ENCODE peak calls at places on chromosome 1, in four cellular contexts. W, I, Y and M are unnamed samples.

GRCh38 chr1:71014110-71014509 is 33.5 kb downstream of the PTGER3 start:
- DNase-seq in I (no peak), Y (peak; percentile 41), W (no peak), M (no peak)

GRCh38 chr1:210669951-210670350 is 341.2 kb downstream of the HHAT start:
- DNase-seq in W (no peak), I (no peak), Y (no peak), M (peak; percentile 35)

GRCh38 chr1:174364996-174365760 is 82.6 kb upstream of the GPR52 start:
- DNase-seq in Y (no peak), W (no peak), I (no peak), M (no peak)

GRCh38 chr1:26287033-26287711 is 7.3 kb downstream of the SH3BGRL3 start:
- DNase-seq in W (peak; percentile 30), I (peak; percentile 71), Y (no peak), M (no peak)

GRCh38 chr1:34688358-34688757 is 66.5 kb upstream of the GJB5 start:
- DNase-seq in W (no peak), Y (no peak), I (no peak), M (no peak)

GRCh38 chr1:183810172-183810571 is 5.3 kb downstream of the RGL1 start:
- DNase-seq in W (peak; percentile 35), Y (peak; percentile 9), I (no peak), M (no peak)

GRCh38 chr1:33375316-33375715 is 54.4 kb upstream of the A3GALT2 start:
- DNase-seq in W (no peak), Y (no peak), I (no peak), M (no peak)

GRCh38 chr1:10032590-10033358 is at the start of gene UBE4B:
- DNase-seq in Y (peak; percentile 95), W (peak; percentile 95), I (peak; percentile 99), M (peak; percentile 98)

GRCh38 chr1:117320515-117320914 is 46.7 kb upstream of the MAN1A2 start:
- DNase-seq in I (no peak), W (no peak), Y (no peak), M (no peak)

GRCh38 chr1:58879464-58879863 is 95.6 kb upstream of the JUN start:
- DNase-seq in Y (peak; percentile 20), W (peak; percentile 63), I (no peak), M (peak; percentile 26)

GRCh38 chr1:193868425-193868824 is 682.0 kb upstream of the B3GALT2 start:
- DNase-seq in W (no peak), Y (no peak), I (no peak), M (no peak)

GRCh38 chr1:119947468-119947867 is 51.2 kb upstream of the ADAM30 start:
- DNase-seq in W (peak; percentile 97), Y (peak; percentile 86), I (no peak), M (peak; percentile 41)

GRCh38 chr1:18557621-18558465 is 72.8 kb upstream of the PAX7 start:
- DNase-seq in W (peak; percentile 1), Y (no peak), I (no peak), M (peak; percentile 9)

GRCh38 chr1:154237880-154238506 is 17.2 kb downstream of the UBAP2L start:
- DNase-seq in I (no peak), Y (no peak), W (no peak), M (no peak)

GRCh38 chr1:207049054-207049453 is 2.0 kb downstream of the YOD1 start:
- DNase-seq in I (no peak), Y (no peak), W (no peak), M (no peak)

GRCh38 chr1:110864260-110864659 is 8.7 kb upstream of the CD53 start:
- DNase-seq in W (no peak), Y (no peak), I (no peak), M (no peak)

GRCh38 chr1:48680411-48681035 is 96.2 kb downstream of the BEND5 start:
- DNase-seq in Y (no peak), W (no peak), I (no peak), M (no peak)
- TF ChIP-seq CTCF in Y (no peak), W (no peak), I (no peak), M (peak; percentile 7)

DNA sequence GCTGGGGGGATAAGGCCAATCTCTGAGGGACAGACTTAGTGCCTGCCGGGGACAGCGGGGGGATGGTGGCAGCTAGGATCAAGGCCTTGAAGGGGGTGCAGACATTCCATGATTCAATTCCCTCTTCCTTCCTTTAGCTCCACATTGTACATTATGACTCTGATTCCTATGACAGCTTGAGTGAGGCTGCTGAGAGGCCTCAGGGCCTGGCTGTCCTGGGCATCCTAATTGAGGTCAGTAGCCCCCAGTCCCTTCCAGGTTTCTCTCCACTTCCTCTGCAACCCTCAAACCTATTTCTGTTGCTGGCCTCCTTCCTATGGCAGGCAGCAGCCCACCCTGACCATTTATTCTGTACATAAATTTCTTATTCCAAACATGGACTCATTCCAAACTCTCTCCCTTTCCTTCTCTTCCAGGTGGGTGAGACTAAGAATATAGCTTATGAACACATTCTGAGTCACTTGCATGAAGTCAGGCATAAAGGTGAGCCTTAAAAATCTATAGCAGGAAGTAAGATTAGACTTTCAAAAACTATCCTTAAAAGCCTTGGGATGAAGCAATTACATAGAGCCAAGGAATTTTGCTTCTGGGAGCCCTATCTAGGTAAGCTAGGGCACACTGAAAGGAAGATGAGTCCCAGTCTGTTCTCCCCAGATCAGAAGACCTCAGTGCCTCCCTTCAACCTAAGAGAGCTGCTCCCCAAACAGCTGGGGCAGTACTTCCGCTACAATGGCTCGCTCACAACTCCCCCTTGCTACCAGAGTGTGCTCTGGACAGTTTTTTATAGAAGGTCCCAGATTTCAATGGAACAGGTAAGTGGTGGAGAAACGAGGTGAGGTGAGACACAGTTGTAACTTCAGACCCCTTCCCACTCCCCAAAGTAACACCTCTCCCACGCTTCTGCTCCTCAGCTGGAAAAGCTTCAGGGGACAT is 5.1 kb downstream of the CA14 start:
- DNase-seq in W (no peak), I (no peak), Y (no peak), M (peak; percentile 44)
- TF ChIP-seq CTCF in W (no peak), I (no peak), Y (no peak), M (no peak)

GRCh38 chr1:229150518-229150917 is 120.4 kb upstream of the RAB4A start:
- DNase-seq in W (no peak), Y (no peak), I (no peak), M (no peak)

GRCh38 chr1:229148743-229149142 is 122.2 kb upstream of the RAB4A start:
- DNase-seq in W (no peak), Y (no peak), I (no peak), M (no peak)

GRCh38 chr1:229148041-229148671 is 122.8 kb upstream of the RAB4A start:
- DNase-seq in Y (no peak), I (no peak), W (no peak), M (no peak)

GRCh38 chr1:229149435-229149834 is 121.5 kb upstream of the RAB4A start:
- DNase-seq in W (no peak), Y (no peak), I (no peak), M (no peak)

GRCh38 chr1:229147086-229147485 is 123.8 kb upstream of the RAB4A start:
- DNase-seq in W (peak; percentile 29), Y (no peak), I (no peak), M (peak; percentile 35)
- TF ChIP-seq CTCF in W (no peak), Y (no peak), I (no peak), M (no peak)

DNA sequence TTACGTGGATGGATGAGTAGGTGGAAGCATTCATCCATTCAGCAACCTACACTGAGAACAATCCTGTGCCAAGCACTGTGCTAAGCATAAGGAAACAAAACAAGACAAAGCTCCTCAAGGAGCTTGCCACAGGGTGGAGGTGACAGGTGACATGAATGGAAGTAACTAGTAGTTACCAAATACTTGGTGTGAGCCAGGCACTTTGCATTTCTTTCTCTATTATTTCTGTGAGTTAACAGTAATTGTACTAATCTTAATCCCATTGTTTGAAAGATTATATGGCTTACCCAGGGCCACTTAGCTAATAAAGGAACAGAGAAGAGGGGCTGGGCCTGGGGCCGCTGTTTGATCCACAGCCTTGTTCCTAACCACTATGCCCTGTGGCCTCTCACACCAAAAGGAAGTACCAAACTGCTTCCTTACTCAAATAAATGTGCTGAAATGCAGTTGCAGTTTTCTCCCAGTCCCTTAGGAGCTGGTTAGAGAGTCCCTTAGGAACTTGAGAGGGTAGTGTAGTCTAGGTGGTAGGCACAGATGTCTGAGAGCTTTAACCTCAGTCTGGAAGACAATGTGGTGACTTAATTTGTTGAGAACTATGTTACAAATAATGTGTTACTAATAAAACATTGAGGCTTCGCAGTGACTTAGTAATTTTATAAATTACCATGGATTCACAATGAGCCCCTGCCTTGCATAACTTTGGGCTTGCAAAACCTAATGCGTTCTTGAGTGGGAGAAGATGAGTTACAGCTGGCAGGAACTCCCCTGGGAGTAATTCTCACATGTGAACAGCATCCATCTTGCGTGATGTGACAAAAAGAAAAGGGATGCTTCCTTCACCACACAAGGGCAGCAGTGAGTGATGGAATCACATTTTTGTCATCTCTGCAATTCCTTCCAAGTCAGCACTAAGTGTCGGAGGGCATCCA is 69.8 kb downstream of the MPZL1 start:
- DNase-seq in Y (peak; percentile 29), W (peak; percentile 99), I (no peak), M (peak; percentile 64)
- TF ChIP-seq CTCF in Y (no peak), W (peak; percentile 6), I (no peak), M (no peak)

GRCh38 chr1:6448749-6449631 is 17.0 kb downstream of the TNFRSF25 start:
- DNase-seq in I (no peak), Y (no peak), W (no peak), M (peak; percentile 24)
- TF ChIP-seq CTCF in I (no peak), Y (no peak), W (no peak), M (no peak)